ENCODE peak calls at places on chromosomes 1 and 21, in six cellular contexts. D is IMR-90, B is HCT116, W is OCI-LY7, X is PC-9, L is sigmoid colon. N is an unnamed sample. For H3K4me1, the result is how much of the 10 kb centered on the place peaks cover.

GRCh38 chr1:36964830-36965229 is 69.5 kb downstream of the GRIK3 start:
- DNase-seq in X (no peak), L (no peak), B (no peak), D (no peak), W (no peak), N (no peak)

GRCh38 chr1:236774926-236775325 is 20.2 kb upstream of the MTR start:
- DNase-seq in W (no peak), L (no peak), B (peak), X (no peak), D (peak), N (no peak)

GRCh38 chr1:67052741-67053534 is 1.0 kb downstream of the SLC35D1 start:
- DNase-seq in L (peak), W (peak), B (no peak), D (peak), X (peak), N (peak)

GRCh38 chr1:156004843-156005593 is 15.7 kb downstream of the SSR2 start:
- DNase-seq in X (no peak), B (no peak), L (no peak), D (no peak), W (no peak), N (no peak)

GRCh38 chr1:183635112-183635605 is 424 bp downstream of the ARPC5 start:
- DNase-seq in B (no peak), D (no peak), L (peak), X (no peak), W (peak), N (peak)

GRCh38 chr21:27149034-27149433 is 182.1 kb upstream of the ADAMTS5 start:
- DNase-seq in L (no peak), W (no peak), B (no peak), D (peak), X (no peak), N (no peak)

GRCh38 chr1:35220976-35221375 is 28.0 kb upstream of the SFPQ start:
- DNase-seq in X (no peak), W (peak), B (peak), L (no peak), D (no peak), N (no peak)

GRCh38 chr1:13812456-13813397 is 112.7 kb downstream of the PRDM2 start:
- DNase-seq in L (no peak), W (no peak), B (peak), X (no peak), D (no peak), N (peak)

GRCh38 chr1:201486158-201486557 is 17.2 kb upstream of the PHLDA3 start:
- DNase-seq in L (no peak), D (peak), B (no peak), W (no peak), X (no peak), N (no peak)

GRCh38 chr1:14267991-14268390 is 330.5 kb upstream of the KAZN start:
- DNase-seq in B (no peak), X (no peak), D (no peak), L (no peak), W (no peak), N (no peak)

GRCh38 chr1:204659061-204659460 is 26.5 kb downstream of the LRRN2 start:
- DNase-seq in B (no peak), X (no peak), L (no peak), W (no peak), D (no peak), N (no peak)

GRCh38 chr1:56028244-56028643 is 551.1 kb downstream of the PLPP3 start:
- DNase-seq in D (no peak), B (no peak), L (no peak), X (no peak), W (no peak), N (no peak)

GRCh38 chr1:53575141-53575947 is 116.1 kb downstream of the DMRTB1 start:
- DNase-seq in W (no peak), X (no peak), B (no peak), L (peak), D (no peak), N (no peak)

GRCh38 chr1:83034846-83035245 is 964.1 kb downstream of the TTLL7 start:
- DNase-seq in X (no peak), D (no peak), L (no peak), B (no peak), W (no peak), N (no peak)

GRCh38 chr1:106944721-106945120 is 111.8 kb upstream of the PRMT6 start:
- DNase-seq in B (no peak), L (no peak), W (no peak), D (peak), X (no peak), N (no peak)

GRCh38 chr1:168991667-168992475 is 114.6 kb upstream of the ATP1B1 start:
- DNase-seq in L (no peak), X (no peak), D (no peak), W (no peak), B (no peak), N (no peak)

GRCh38 chr21:42568834-42569731 is 55.4 kb downstream of the SLC37A1 start:
- DNase-seq in X (no peak), B (no peak), D (no peak), L (peak), W (no peak), N (no peak)

GRCh38 chr1:50861742-50862141 is 98.3 kb downstream of the FAF1 start:
- DNase-seq in B (no peak), W (no peak), L (no peak), D (no peak), X (no peak), N (no peak)

GRCh38 chr1:177976596-177976995 is 6.7 kb upstream of the SEC16B start:
- DNase-seq in X (no peak), D (no peak), W (no peak), B (no peak), L (no peak), N (no peak)

GRCh38 chr1:1291611-1292441 is 11.6 kb downstream of the SCNN1D start:
- DNase-seq in B (no peak), L (peak), W (peak), X (peak), D (peak), N (peak)

GRCh38 chr21:45026833-45027232 is 47.5 kb upstream of the ADARB1 start:
- DNase-seq in X (no peak), W (no peak), D (no peak), B (no peak), L (no peak), N (no peak)

GRCh38 chr1:18917071-18917799 is 14.9 kb upstream of the ALDH4A1 start:
- DNase-seq in X (no peak), D (no peak), B (no peak), L (no peak), W (no peak), N (no peak)

GRCh38 chr1:157142765-157143423 is 4.7 kb upstream of the ETV3 start:
- DNase-seq in X (no peak), D (no peak), B (no peak), W (no peak), L (no peak), N (no peak)

GRCh38 chr21:41009398-41010177 is 158.4 kb upstream of the BACE2 start:
- DNase-seq in W (no peak), B (no peak), L (no peak), X (no peak), D (no peak), N (no peak)

GRCh38 chr1:211632808-211633522 is 42.5 kb downstream of the NEK2 start:
- DNase-seq in X (no peak), B (no peak), D (peak), L (peak), W (no peak), N (peak)

GRCh38 chr1:100731758-100732157 is 12.2 kb downstream of the VCAM1 start:
- DNase-seq in W (no peak), D (no peak), L (no peak), X (no peak), B (no peak), N (no peak)

GRCh38 chr21:15908187-15908586 is 178.4 kb downstream of the USP25 start:
- DNase-seq in L (no peak), B (no peak), X (no peak), D (peak), W (no peak), N (no peak)

GRCh38 chr21:29233611-29234540 is 64.8 kb upstream of the BACH1 start:
- DNase-seq in L (no peak), X (no peak), B (no peak), D (no peak), W (peak), N (no peak)

GRCh38 chr21:15291621-15292266 is 226.9 kb upstream of the NRIP1 start:
- DNase-seq in W (no peak), B (no peak), L (no peak), X (peak), D (no peak), N (no peak)

GRCh38 chr1:183652107-183652506 is 1.0 kb downstream of the APOBEC4 start:
- DNase-seq in X (no peak), W (no peak), D (no peak), L (no peak), B (no peak), N (no peak)

GRCh38 chr21:46161800-46162592 is 6.6 kb upstream of the FTCD start:
- DNase-seq in D (no peak), L (peak), X (no peak), W (no peak), B (no peak), N (no peak)

GRCh38 chr1:11764519-11764918 is 2.5 kb downstream of the C1orf167 start:
- DNase-seq in B (no peak), X (no peak), L (no peak), W (no peak), D (no peak), N (no peak)

GRCh38 chr1:41936107-41936506 is 17.4 kb upstream of the HIVEP3 start:
- DNase-seq in D (peak), L (no peak), B (peak), X (peak), W (no peak), N (no peak)

GRCh38 chr1:28862571-28863403 is 50.8 kb downstream of the OPRD1 start:
- DNase-seq in L (no peak), X (no peak), D (no peak), B (no peak), W (no peak), N (no peak)

GRCh38 chr1:28855969-28856368 is 44.0 kb downstream of the OPRD1 start:
- DNase-seq in D (no peak), B (no peak), L (no peak), X (no peak), W (no peak), N (no peak)

GRCh38 chr1:28864695-28865094 is 49.7 kb upstream of the EPB41 start:
- DNase-seq in B (no peak), L (no peak), X (no peak), W (no peak), D (no peak), N (no peak)

GRCh38 chr1:28855469-28855944 is 43.5 kb downstream of the OPRD1 start:
- DNase-seq in W (no peak), L (no peak), X (no peak), B (no peak), D (no peak), N (no peak)

DNA sequence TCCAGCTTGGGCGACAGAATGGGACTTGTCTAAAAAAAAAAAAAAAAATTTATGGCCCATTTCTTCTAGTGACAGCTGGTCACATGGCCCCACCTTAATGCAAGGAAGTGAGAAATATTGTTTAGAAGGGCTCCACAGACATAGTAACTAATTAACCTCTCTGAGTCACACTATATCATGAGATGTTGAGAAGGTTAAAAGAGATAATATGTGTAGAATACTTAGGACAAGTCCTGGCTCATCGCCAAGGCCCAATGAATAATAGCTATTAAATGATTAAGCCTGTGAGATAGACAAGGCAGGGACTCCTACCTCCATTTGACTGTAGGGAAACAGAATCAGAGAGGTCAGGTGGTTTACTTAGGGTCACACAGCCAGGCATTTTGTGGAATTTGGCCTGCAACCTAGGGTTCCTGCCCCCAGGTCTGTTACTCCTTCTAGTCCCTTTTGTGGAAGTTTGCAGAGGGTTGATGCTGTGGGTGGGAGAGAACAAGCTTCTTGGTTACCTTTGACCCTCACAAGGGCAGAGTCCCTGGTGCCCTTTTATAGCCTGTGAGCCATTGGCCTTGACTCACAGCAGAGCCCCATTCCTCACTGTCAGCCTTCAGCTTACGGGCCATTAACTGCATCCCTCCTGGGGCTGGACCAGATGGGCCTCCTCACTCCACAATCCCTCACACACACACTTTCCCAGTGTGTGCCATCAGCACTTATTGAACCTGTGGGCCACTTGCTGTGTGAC is 48.5 kb downstream of the OPRD1 start:
- DNase-seq in B (no peak), D (no peak), W (no peak), X (no peak), L (no peak), N (no peak)
- H3K27ac ChIP-seq in B (no peak), D (no peak), W (no peak), X (no peak), L (no peak), N (no peak)

DNA sequence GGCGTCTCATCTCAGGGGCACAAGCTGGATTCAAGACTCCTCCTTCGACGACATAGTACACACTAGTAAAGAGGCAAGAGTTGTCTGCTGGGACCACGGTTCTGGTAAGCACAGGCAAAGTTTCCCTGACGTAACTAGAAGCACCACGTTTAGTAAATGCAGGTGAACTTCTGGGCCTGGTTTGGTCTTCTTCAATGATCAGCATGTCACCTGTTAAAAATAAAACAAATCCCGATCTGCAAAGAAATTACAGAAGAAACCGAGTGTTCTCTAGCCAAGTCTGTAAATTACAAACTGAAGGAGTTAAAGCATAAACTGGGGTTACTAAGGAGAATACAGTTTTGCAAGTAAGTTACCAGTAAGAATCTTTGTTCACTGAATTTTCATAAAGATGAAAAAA is 1.5 kb downstream of the YOD1 start:
- DNase-seq in W (no peak), B (no peak), D (no peak), X (no peak), L (no peak), N (no peak)
- H3K4me1 ChIP-seq in W (half or more), B (under half), D (under half), X (half or more), L (half or more), N (under half)

DNA sequence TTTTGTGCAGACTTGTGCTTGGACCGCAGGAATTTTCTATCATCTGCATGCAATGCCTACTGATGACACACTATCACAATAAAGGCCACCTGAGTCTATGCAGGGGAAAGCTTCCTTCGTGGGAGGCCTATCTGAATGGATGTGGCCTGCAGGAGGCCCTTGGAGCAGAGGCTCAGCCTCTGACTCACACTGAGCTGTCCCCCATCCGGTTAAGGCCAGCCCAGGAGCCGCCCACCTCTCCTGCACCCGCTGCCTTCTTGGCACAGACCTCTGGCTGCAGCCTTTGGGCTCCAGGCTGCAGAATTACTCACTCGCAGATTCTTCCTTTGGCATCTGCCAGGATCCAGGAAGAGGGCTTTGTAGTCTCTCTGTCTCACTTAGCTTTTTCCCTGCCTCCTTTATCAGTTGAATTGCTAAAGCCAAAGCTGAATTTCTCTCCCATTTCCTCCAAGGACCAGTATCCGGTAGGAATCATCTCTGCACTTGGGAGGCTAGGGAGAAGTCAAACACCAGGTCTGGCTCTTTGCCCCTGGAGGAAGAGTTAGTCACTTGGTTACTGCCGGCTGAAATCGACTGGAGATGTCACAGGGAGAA is 65.1 kb upstream of the JUN start:
- DNase-seq in D (peak), W (no peak), B (peak), X (peak), L (peak), N (peak)
- TF ChIP-seq CTCF in D (peak), W (no peak), B (peak), X (no peak), L (no peak), N (no peak)

GRCh38 chr1:33364578-33364945 is 43.7 kb upstream of the A3GALT2 start:
- DNase-seq in D (no peak), B (no peak), W (no peak), L (no peak), X (no peak), N (no peak)
- H3K27ac ChIP-seq in D (peak), B (no peak), W (no peak), L (peak), X (no peak), N (peak)

GRCh38 chr1:208161656-208162375 is 82.4 kb downstream of the PLXNA2 start:
- DNase-seq in W (no peak), X (no peak), L (peak), B (no peak), D (peak), N (no peak)
- H3K4me1 ChIP-seq in W (under half), X (under half), L (half or more), B (under half), D (under half), N (half or more)

DNA sequence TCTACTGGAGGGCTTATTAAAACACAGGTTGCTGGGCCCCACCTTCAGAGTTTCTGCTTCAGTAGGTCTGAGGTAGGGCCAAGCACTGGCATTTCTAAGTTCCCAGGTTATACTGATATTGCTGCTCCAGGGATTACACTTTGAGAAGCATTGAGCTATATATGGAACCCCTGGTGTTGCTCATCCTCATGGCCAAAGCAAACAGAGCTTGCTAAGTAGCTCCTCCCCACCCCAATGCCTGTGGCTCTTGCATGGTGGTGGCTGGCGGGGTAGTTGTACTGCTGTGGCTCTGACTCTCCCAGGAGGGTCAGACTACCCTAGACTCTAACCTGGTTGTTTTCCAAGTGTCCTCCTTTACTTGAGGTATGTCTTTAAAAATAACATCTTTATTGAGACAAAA is 143.6 kb downstream of the SPATA46 start:
- DNase-seq in D (no peak), W (no peak), B (no peak), X (no peak), L (no peak), N (no peak)
- TF ChIP-seq CTCF in D (no peak), W (no peak), B (no peak), X (no peak), L (no peak), N (no peak)

DNA sequence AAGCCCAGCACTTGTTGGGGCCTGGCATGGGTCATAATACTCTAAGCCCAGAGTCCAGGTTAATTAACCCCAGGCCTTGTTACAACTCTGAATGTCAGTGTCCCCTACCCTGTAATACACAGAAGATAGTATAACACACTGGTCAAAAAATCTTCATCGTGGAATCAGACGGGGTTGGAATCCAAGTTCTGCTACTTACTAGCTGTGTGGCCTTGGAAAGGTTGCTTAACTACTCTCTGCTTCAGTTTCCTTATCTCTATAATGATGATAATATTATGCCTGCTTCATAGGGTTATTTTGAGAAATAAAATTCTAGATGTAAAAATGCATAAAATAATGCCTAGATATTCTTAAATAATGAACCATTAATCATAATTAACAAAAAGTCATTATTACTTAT is 77.8 kb upstream of the CTTNBP2NL start:
- DNase-seq in D (no peak), B (no peak), L (no peak), W (no peak), X (no peak), N (no peak)
- H3K27ac ChIP-seq in D (no peak), B (no peak), L (peak), W (no peak), X (no peak), N (no peak)

DNA sequence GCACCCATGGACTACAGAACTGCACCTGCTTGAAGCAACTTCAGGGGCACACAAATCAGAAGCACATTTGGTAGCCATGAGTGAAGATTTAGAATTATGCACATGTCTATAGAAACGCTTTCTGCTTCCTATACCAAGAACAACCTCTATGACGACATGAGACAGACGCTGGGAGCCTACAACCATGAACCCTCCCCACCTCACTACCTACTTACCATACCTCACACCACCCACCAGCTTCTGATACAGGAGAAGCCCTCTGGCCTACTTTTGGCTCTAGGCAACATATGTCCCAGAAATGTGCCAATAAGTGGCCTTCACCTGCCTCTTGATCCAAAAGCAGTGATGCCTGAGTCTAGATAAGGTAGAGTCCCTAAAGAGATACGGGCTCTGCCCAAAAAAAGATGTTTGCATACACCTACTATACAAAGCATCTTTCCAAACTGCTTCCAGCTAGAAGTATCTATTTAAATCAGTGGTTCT is 58.5 kb downstream of the SLC45A1 start:
- DNase-seq in D (no peak), B (no peak), L (no peak), X (no peak), W (no peak), N (no peak)
- H3K4me1 ChIP-seq in D (half or more), B (under half), L (half or more), X (under half), W (under half), N (half or more)

GRCh38 chr1:246373828-246374569 is 133.1 kb downstream of the SMYD3 start:
- DNase-seq in W (no peak), D (no peak), X (no peak), L (no peak), B (no peak), N (no peak)
- TF ChIP-seq CTCF in W (no peak), D (no peak), X (no peak), L (no peak), B (no peak), N (no peak)

N was measured in heart left ventricle.